ENCODE peak calls at places on chromosome 3, in seven cellular contexts. M is NCI-H2081; C is COR-L47; Q is MCF 10A; L is stimulated activated CD4-positive, alpha-beta T cell treated with anti-CD3 and anti-CD28 coated beads, Interleukin-1b, Interleukin-23, amount 100 ng/mL, for 24 hours; K is EL; S is heart left ventricle. H is an unnamed sample.

GRCh38 chr3:52763466-52763865 is 7.3 kb downstream of the NEK4 start:
- DNase-seq in Q (peak), L (no peak), M (no peak), S (no peak), K (no peak), C (no peak), H (no peak)

GRCh38 chr3:48058089-48058488 is 41.9 kb upstream of the MAP4 start:
- DNase-seq in Q (no peak), M (no peak), L (no peak), C (no peak), S (no peak), K (no peak), H (peak)

GRCh38 chr3:185730550-185730949 is 94.3 kb downstream of the IGF2BP2 start:
- DNase-seq in K (no peak), L (no peak), Q (no peak), C (no peak), S (no peak), M (no peak), H (no peak)

GRCh38 chr3:30475038-30475808 is 131.2 kb upstream of the TGFBR2 start:
- DNase-seq in Q (no peak), K (no peak), C (no peak), M (no peak), S (no peak), L (peak), H (no peak)

GRCh38 chr3:124207873-124208473 is 216.0 kb upstream of the ROPN1 start:
- DNase-seq in Q (no peak), M (no peak), K (no peak), C (no peak), L (no peak), S (no peak), H (no peak)

GRCh38 chr3:49717539-49718418 is 1.7 kb downstream of the AMIGO3 start:
- DNase-seq in M (no peak), Q (no peak), K (no peak), S (peak), C (no peak), L (no peak), H (no peak)

GRCh38 chr3:64270861-64271260 is 45.6 kb upstream of the PRICKLE2 start:
- DNase-seq in S (no peak), L (no peak), Q (no peak), C (no peak), M (no peak), K (no peak), H (no peak)

GRCh38 chr3:24684506-24685023 is 189.9 kb upstream of the THRB start:
- DNase-seq in L (no peak), C (no peak), Q (no peak), K (no peak), S (no peak), M (no peak), H (no peak)

GRCh38 chr3:119582178-119582577 is 2.9 kb downstream of the ADPRH start:
- DNase-seq in L (no peak), K (no peak), Q (peak), S (no peak), C (no peak), M (no peak), H (no peak)

GRCh38 chr3:122893282-122893681 is 98.4 kb downstream of the SLC49A4 start:
- DNase-seq in K (no peak), C (no peak), M (no peak), Q (peak), S (no peak), L (no peak), H (no peak)

GRCh38 chr3:149736180-149737100 is 15.8 kb downstream of the COMMD2 start:
- DNase-seq in C (no peak), K (peak), Q (peak), L (no peak), S (no peak), M (no peak), H (peak)

GRCh38 chr3:81105761-81106160 is 655.7 kb downstream of the GBE1 start:
- DNase-seq in L (no peak), K (no peak), C (no peak), M (no peak), Q (peak), S (no peak), H (no peak)

GRCh38 chr3:175433026-175433668 is 574.0 kb downstream of the NAALADL2 start:
- DNase-seq in Q (no peak), M (no peak), S (no peak), K (peak), C (no peak), L (no peak), H (peak)

GRCh38 chr3:120454076-120454689 is 3.4 kb upstream of the FSTL1 start:
- DNase-seq in Q (no peak), C (no peak), K (no peak), M (no peak), L (no peak), S (no peak), H (no peak)

GRCh38 chr3:71606582-71606981 is 23.1 kb upstream of the FOXP1 start:
- DNase-seq in Q (no peak), K (no peak), L (no peak), M (no peak), S (no peak), C (no peak), H (no peak)

GRCh38 chr3:69012836-69013255 is 638 bp downstream of the EOGT start:
- DNase-seq in Q (peak), M (no peak), C (no peak), L (no peak), K (peak), S (peak), H (peak)

GRCh38 chr3:128394033-128394432 is 72.7 kb downstream of the DNAJB8 start:
- DNase-seq in C (no peak), M (no peak), S (no peak), K (no peak), Q (no peak), L (no peak), H (no peak)

GRCh38 chr3:147421184-147421912 is 12.2 kb downstream of the ZIC1 start:
- DNase-seq in M (no peak), C (no peak), L (no peak), Q (no peak), K (peak), S (no peak), H (peak)